ENCODE peak calls at places on chromosome 19, in seven cellular contexts. Q is epithelial cell of esophagus; W is NCI-H460; S is endothelial cell; L is glutamatergic neuron; K is H1; P is activated CD4-positive, alpha-beta T cell treated with anti-CD3 and anti-CD28 coated beads, Interleukin-2, amount 50 U/mL, for 24 hours. Z is an unnamed sample.

GRCh38 chr19:2054763-2055162 is 3.7 kb upstream of the MKNK2 start:
- DNase-seq in Q (no peak), L (no peak), S (no peak), P (no peak), K (no peak), W (no peak), Z (peak; percentile 56)

GRCh38 chr19:35545855-35546381 is 492 bp downstream of the TMEM147 start:
- DNase-seq in K (no peak), Q (peak; percentile 47), S (peak; percentile 31), L (no peak), W (no peak), P (peak; percentile 40), Z (no peak)

GRCh38 chr19:56692496-56692895 is 20.9 kb upstream of the ZNF835 start:
- DNase-seq in S (no peak), K (no peak), W (no peak), P (no peak), Q (no peak), L (no peak), Z (no peak)

GRCh38 chr19:55481148-55482127 is 3.5 kb upstream of the NAT14 start:
- DNase-seq in K (peak; percentile 69), L (no peak), P (no peak), W (no peak), Q (no peak), S (no peak), Z (no peak)

GRCh38 chr19:17311455-17312248 is 2.3 kb downstream of the DDA1 start:
- DNase-seq in K (no peak), Q (peak; percentile 77), S (no peak), L (no peak), P (no peak), W (no peak), Z (no peak)

GRCh38 chr19:2355168-2356035 is 4.7 kb upstream of the TMPRSS9 start:
- DNase-seq in S (no peak), P (no peak), Q (no peak), L (no peak), K (no peak), W (no peak), Z (no peak)

GRCh38 chr19:4722671-4723464 is 774 bp downstream of the DPP9 start:
- DNase-seq in Q (peak; percentile 61), P (no peak), W (no peak), K (no peak), L (no peak), S (no peak), Z (peak; percentile 62)

GRCh38 chr19:8615813-8616596 is 5.5 kb upstream of the ADAMTS10 start:
- DNase-seq in P (peak; percentile 40), Q (no peak), S (peak; percentile 74), K (peak; percentile 87), W (peak; percentile 33), L (peak; percentile 84), Z (no peak)

GRCh38 chr19:31113250-31113685 is 236.0 kb downstream of the TSHZ3 start:
- DNase-seq in K (no peak), S (no peak), L (no peak), W (no peak), Q (no peak), P (no peak), Z (no peak)

GRCh38 chr19:47601180-47601904 is 7.6 kb upstream of the BICRA start:
- DNase-seq in P (no peak), W (no peak), Q (peak; percentile 60), L (no peak), S (no peak), K (no peak), Z (peak; percentile 58)

GRCh38 chr19:49682274-49682673 is 5.2 kb downstream of the PRMT1 start:
- DNase-seq in P (no peak), S (no peak), K (no peak), L (no peak), W (no peak), Q (no peak), Z (no peak)

GRCh38 chr19:45638930-45639729 is at the start of gene EML2:
- DNase-seq in W (no peak), P (peak; percentile 23), K (peak; percentile 86), S (peak; percentile 22), L (peak; percentile 60), Q (peak; percentile 47), Z (peak; percentile 62)

GRCh38 chr19:53558404-53558803 is 20.5 kb downstream of the ZNF331 start:
- DNase-seq in W (no peak), K (no peak), P (no peak), Q (no peak), L (no peak), S (no peak), Z (no peak)

GRCh38 chr19:29277107-29277506 is 64.2 kb upstream of the UQCRFS1 start:
- DNase-seq in W (no peak), P (no peak), K (peak; percentile 57), L (no peak), S (no peak), Q (no peak), Z (peak; percentile 70)